ENCODE peak calls at places on chromosome 12, in nine cellular contexts. F is stimulated activated CD4-positive, alpha-beta T cell treated with anti-CD3 and anti-CD28 coated beads, Interleukin-1b, Interleukin-23, amount 100 ng/mL, for 24 hours; H is activated naive CD4-positive, alpha-beta T cell treated with anti-CD3 and anti-CD28 coated beads for 36 hours; V is caudate nucleus; E is left colon; I is occipital lobe; O is GM23248; S is activated gamma-delta T cell treated with Interleukin-2 at 50 U/mL for 16 hours; K is CD8-positive, alpha-beta memory T cell. M is an unnamed sample.

GRCh38 chr12:117854339-117855012 is 114.3 kb downstream of the KSR2 start:
- DNase-seq in F (no peak), I (peak; percentile 13), H (peak; percentile 67), O (peak; percentile 53), E (no peak), V (peak; percentile 11), K (no peak), S (no peak), M (no peak)

GRCh38 chr12:10363922-10364838 is 25.7 kb downstream of the KLRK1 start:
- DNase-seq in K (peak; percentile 58), F (no peak), I (peak; percentile 60), E (peak; percentile 47), O (peak; percentile 66), H (peak; percentile 45), S (no peak), V (peak; percentile 72), M (no peak)

GRCh38 chr12:24014240-24014639 is 64.8 kb upstream of the SOX5 start:
- DNase-seq in O (no peak), E (no peak), H (no peak), F (no peak), K (no peak), S (no peak), V (no peak), I (no peak), M (no peak)

GRCh38 chr12:127909031-127909430 is 357.9 kb upstream of the TMEM132C start:
- DNase-seq in S (no peak), F (no peak), K (no peak), O (peak; percentile 26), I (no peak), E (no peak), H (no peak), V (no peak), M (no peak)

GRCh38 chr12:54357802-54358619 is 6.3 kb downstream of the GPR84 start:
- DNase-seq in E (peak; percentile 54), I (peak; percentile 30), O (peak; percentile 64), V (peak; percentile 35), S (peak; percentile 16), K (peak; percentile 48), H (peak; percentile 48), F (no peak), M (no peak)

GRCh38 chr12:129106772-129107171 is 253.5 kb downstream of the GLT1D1 start:
- DNase-seq in K (no peak), O (no peak), E (no peak), S (no peak), H (no peak), F (no peak), V (no peak), I (no peak), M (no peak)

GRCh38 chr12:130803707-130804106 is 35.3 kb downstream of the STX2 start:
- DNase-seq in F (no peak), I (no peak), K (no peak), O (peak; percentile 13), V (no peak), H (no peak), S (no peak), E (no peak), M (no peak)

GRCh38 chr12:62891805-62892549 is 43.0 kb downstream of the PPM1H start:
- DNase-seq in V (no peak), S (no peak), E (no peak), K (no peak), I (no peak), O (no peak), H (no peak), F (no peak), M (no peak)

GRCh38 chr12:50986961-50987737 is 34.8 kb downstream of the HIGD1C start:
- DNase-seq in O (peak; percentile 75), I (peak; percentile 5), E (peak; percentile 51), K (peak; percentile 30), S (peak; percentile 14), F (no peak), H (peak; percentile 64), V (peak; percentile 42), M (peak; percentile 52)

GRCh38 chr12:70571705-70572269 is 65.4 kb downstream of the PTPRB start:
- DNase-seq in K (no peak), O (peak; percentile 37), E (no peak), V (no peak), I (no peak), H (no peak), F (no peak), S (no peak), M (no peak)

GRCh38 chr12:108640802-108641445 is 7.2 kb upstream of the SELPLG start:
- DNase-seq in O (peak; percentile 52), I (no peak), V (no peak), H (no peak), K (no peak), E (no peak), S (no peak), F (no peak), M (no peak)

GRCh38 chr12:104291867-104292524 is 11.5 kb upstream of the EID3 start:
- DNase-seq in S (no peak), V (no peak), H (no peak), F (no peak), K (no peak), E (no peak), I (no peak), O (no peak), M (no peak)

GRCh38 chr12:121637231-121637914 is 11.0 kb downstream of the ORAI1 start:
- DNase-seq in I (no peak), H (peak; percentile 82), K (peak; percentile 65), O (no peak), E (peak; percentile 44), S (peak; percentile 61), V (no peak), F (no peak), M (no peak)

GRCh38 chr12:110676171-110676570 is 12.7 kb downstream of the HVCN1 start:
- DNase-seq in E (no peak), H (no peak), I (no peak), S (no peak), O (no peak), F (no peak), K (no peak), V (no peak), M (no peak)

GRCh38 chr12:4037747-4038312 is 164.6 kb upstream of the PARP11 start:
- DNase-seq in V (no peak), H (peak; percentile 51), E (no peak), K (no peak), I (no peak), O (peak; percentile 67), S (peak; percentile 15), F (no peak), M (no peak)

GRCh38 chr12:67910360-67911292 is 78.6 kb upstream of the IFNG-AS1 start:
- DNase-seq in S (no peak), K (no peak), V (no peak), O (peak; percentile 95), E (no peak), F (no peak), I (no peak), H (no peak), M (peak; percentile 97)

GRCh38 chr12:91326043-91327027 is 143.7 kb upstream of the DCN start:
- DNase-seq in S (peak; percentile 33), V (no peak), I (no peak), K (peak; percentile 25), E (no peak), O (peak; percentile 52), F (peak; percentile 36), H (peak; percentile 53), M (no peak)

GRCh38 chr12:77374687-77375086 is 309.3 kb upstream of the E2F7 start:
- DNase-seq in V (no peak), K (no peak), I (no peak), S (no peak), E (no peak), O (no peak), H (no peak), F (no peak), M (no peak)

GRCh38 chr12:1590083-1590979 is 4.0 kb downstream of the FBXL14 start:
- DNase-seq in I (peak; percentile 26), V (peak; percentile 49), E (no peak), K (peak; percentile 4), S (no peak), H (no peak), F (no peak), O (peak; percentile 62), M (no peak)

GRCh38 chr12:81492131-81492720 is 266.9 kb downstream of the PPFIA2 start:
- DNase-seq in V (no peak), E (no peak), H (no peak), S (no peak), F (no peak), I (no peak), O (no peak), K (no peak), M (no peak)

GRCh38 chr12:123790901-123791486 is 28.9 kb downstream of the DNAH10 start:
- DNase-seq in O (no peak), S (no peak), H (no peak), V (no peak), I (no peak), F (no peak), K (no peak), E (no peak), M (no peak)

GRCh38 chr12:48296586-48297396 is 53.9 kb downstream of the ZNF641 start:
- DNase-seq in F (no peak), I (peak; percentile 80), S (peak; percentile 19), E (peak; percentile 83), K (peak; percentile 36), V (peak; percentile 80), O (peak; percentile 82), H (peak; percentile 77), M (no peak)

GRCh38 chr12:89245090-89245489 is 107.2 kb downstream of the DUSP6 start:
- DNase-seq in O (peak; percentile 78), E (no peak), K (peak; percentile 77), I (no peak), S (peak; percentile 38), H (peak; percentile 69), V (no peak), F (no peak), M (no peak)

GRCh38 chr12:29191267-29191889 is 42.3 kb downstream of the FAR2 start:
- DNase-seq in I (no peak), K (no peak), E (no peak), F (no peak), O (no peak), S (no peak), H (no peak), V (no peak), M (no peak)

GRCh38 chr12:94941440-94941862 is 62.0 kb downstream of the NDUFA12 start:
- DNase-seq in F (peak; percentile 8), E (no peak), I (no peak), K (no peak), V (no peak), O (peak; percentile 98), H (peak; percentile 73), S (peak; percentile 25), M (peak; percentile 3)

GRCh38 chr12:53221203-53222076 is 10.6 kb downstream of the RARG start:
- DNase-seq in S (peak; percentile 42), K (peak; percentile 67), E (peak; percentile 75), F (no peak), O (peak; percentile 88), I (peak; percentile 24), H (peak; percentile 47), V (peak; percentile 65), M (no peak)

GRCh38 chr12:52559979-52560378 is 7.0 kb upstream of the KRT71 start:
- DNase-seq in H (no peak), I (no peak), K (no peak), V (no peak), S (no peak), O (no peak), F (no peak), E (no peak), M (no peak)

GRCh38 chr12:41919526-41920305 is 225.0 kb downstream of the GXYLT1 start:
- DNase-seq in F (no peak), S (no peak), O (no peak), V (no peak), I (no peak), E (no peak), H (no peak), K (no peak), M (no peak)

GRCh38 chr12:123106640-123107359 is 44.1 kb downstream of the PITPNM2 start:
- DNase-seq in V (no peak), K (peak; percentile 44), H (peak; percentile 86), E (no peak), O (no peak), F (no peak), I (no peak), S (peak; percentile 66), M (no peak)

GRCh38 chr12:108724054-108724889 is 7.0 kb downstream of the CORO1C start:
- DNase-seq in O (peak; percentile 68), H (peak; percentile 45), K (no peak), I (no peak), S (no peak), V (no peak), F (no peak), E (peak; percentile 39), M (no peak)